ENCODE peak calls at places on chromosomes 3 and 15, in six cellular contexts. X, A, S, Q, I and G are unnamed samples.

GRCh38 chr3:16085884-16086608 is 88.4 kb upstream of the GALNT15 start:
- DNase-seq in X (no peak), S (no peak), I (no peak), Q (no peak), A (no peak), G (no peak)

GRCh38 chr3:125202197-125202596 is 10.4 kb downstream of the SLC12A8 start:
- DNase-seq in S (no peak), I (peak), Q (peak), X (peak), A (no peak), G (no peak)

GRCh38 chr3:62259924-62260323 is 113.4 kb downstream of the FEZF2 start:
- DNase-seq in I (no peak), X (no peak), A (no peak), Q (no peak), S (no peak), G (no peak)

GRCh38 chr3:64417816-64418215 is 192.6 kb upstream of the PRICKLE2 start:
- DNase-seq in S (peak), Q (no peak), X (peak), I (peak), A (peak), G (no peak)

GRCh38 chr3:170865209-170866094 is 4.5 kb downstream of the RPL22L1 start:
- DNase-seq in I (peak), A (no peak), X (no peak), Q (peak), S (no peak), G (no peak)

GRCh38 chr15:74854453-74854852 is 11.5 kb upstream of the ULK3 start:
- DNase-seq in Q (no peak), S (no peak), X (no peak), A (no peak), I (no peak), G (no peak)

GRCh38 chr3:14921034-14921616 is 26.3 kb upstream of the NR2C2 start:
- DNase-seq in S (peak), A (peak), I (peak), Q (peak), X (peak), G (peak)

GRCh38 chr3:62602987-62603386 is 229.6 kb upstream of the FEZF2 start:
- DNase-seq in I (no peak), Q (no peak), X (peak), A (no peak), S (no peak), G (no peak)

GRCh38 chr15:38398134-38398533 is 55.8 kb upstream of the FAM98B start:
- DNase-seq in Q (no peak), I (peak), X (peak), S (peak), A (no peak), G (no peak)

GRCh38 chr3:45984331-45985312 is 11.0 kb downstream of the FYCO1 start:
- DNase-seq in Q (no peak), I (no peak), S (no peak), X (peak), A (no peak), G (no peak)

GRCh38 chr3:184354121-184354728 is 7.2 kb downstream of the CLCN2 start:
- DNase-seq in X (no peak), S (peak), I (peak), Q (peak), A (no peak), G (peak)

GRCh38 chr15:25465835-25466234 is 27.0 kb upstream of the UBE3A start:
- DNase-seq in I (no peak), X (no peak), S (no peak), Q (no peak), A (no peak), G (no peak)
- H4K8ac ChIP-seq in I (no peak), X (no peak), S (no peak), Q (no peak), A (no peak), G (no peak)

GRCh38 chr15:72231847-72232461 is 964 bp upstream of the PKM start:
- DNase-seq in I (peak), X (peak), S (peak), A (no peak), Q (peak), G (no peak)
- H3K18ac ChIP-seq in I (peak), X (peak), S (peak), A (peak), Q (peak), G (no peak)

GRCh38 chr3:35216501-35217266 is 422.6 kb upstream of the ARPP21 start:
- DNase-seq in S (no peak), X (no peak), Q (no peak), A (no peak), I (no peak), G (no peak)

DNA sequence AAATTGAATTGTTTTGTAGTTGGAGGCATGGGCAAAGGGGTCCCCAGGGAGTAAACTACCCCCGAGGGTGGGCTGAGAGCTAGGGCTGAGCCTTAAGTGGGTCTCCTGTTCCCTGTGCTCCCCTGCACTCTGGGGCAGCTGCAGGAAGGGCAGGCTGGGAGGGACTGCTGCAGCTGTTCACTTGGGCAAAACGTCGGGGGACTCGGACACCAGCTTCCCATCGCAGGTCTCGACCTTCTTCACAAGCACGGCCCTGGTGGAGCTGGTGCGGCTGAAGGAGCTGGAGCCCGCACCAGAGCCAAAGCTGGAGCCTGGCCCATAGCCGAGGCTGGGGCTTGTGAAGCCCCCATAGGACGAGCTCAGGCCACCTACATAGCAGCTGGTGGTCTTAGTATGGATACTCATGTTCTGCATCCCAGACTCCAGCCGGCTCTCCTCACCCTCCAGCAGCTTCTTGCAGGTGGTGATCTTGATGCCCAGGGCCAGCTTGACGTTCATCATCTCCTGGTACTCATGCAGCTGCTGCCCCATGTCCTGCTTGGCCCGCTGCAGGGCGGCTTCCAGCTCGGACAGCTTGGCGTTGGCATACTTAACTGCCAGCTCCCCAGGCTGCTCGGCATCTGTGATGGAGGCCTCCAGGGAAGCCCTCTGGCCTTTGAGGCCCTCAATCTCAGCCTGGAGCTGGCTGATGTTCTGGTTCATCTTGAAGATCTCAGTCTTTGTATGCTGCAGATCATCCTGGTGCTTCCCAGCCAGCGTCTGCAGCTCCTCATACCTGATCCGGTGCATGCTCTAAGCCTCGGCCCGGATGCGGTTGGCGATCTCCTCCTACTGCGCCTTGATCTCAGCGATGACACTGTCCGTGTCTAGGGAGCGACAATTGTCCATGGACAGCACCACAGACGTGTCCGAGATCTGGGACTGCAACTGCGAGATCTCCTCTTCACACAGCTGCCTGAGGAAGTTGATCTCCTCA is 423.5 kb upstream of the ARPP21 start:
- DNase-seq in I (no peak), S (no peak), A (no peak), X (no peak), Q (no peak), G (no peak)
- H4K8ac ChIP-seq in I (no peak), S (no peak), A (no peak), X (no peak), Q (no peak), G (no peak)

DNA sequence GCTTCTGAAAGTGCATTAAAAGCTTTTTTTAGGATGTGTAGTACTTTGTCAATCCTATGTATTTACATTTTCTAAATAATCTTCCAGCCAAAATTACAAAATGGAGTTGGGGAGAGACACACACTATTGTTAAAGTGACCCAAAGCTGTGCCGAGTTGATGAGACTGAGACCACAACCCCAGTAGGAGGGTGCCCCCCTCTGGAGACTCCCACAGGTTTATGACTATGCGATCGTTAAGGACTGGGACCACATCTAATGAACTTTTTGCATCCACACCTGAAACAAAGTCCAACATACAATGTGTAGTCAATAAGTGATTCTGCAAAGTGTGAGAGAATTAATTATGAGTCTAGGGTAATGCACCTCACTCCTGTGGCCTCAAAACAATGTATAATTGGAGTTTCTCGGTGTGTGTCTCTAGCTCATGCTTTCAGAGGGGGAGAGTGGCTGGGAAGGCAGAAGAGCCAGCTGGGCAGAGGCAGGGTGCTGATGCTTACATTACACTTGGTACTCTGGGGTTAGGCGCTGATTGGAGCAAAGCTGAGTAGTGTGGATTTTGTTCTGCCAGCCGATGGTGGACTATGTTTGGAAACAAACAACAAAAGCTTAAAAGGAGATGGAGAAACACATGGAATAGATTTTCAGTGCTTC is 102.8 kb downstream of the KCNH8 start:
- DNase-seq in I (peak), A (no peak), S (no peak), Q (no peak), X (no peak), G (no peak)
- H3K18ac ChIP-seq in I (no peak), A (no peak), S (no peak), Q (no peak), X (no peak), G (no peak)

DNA sequence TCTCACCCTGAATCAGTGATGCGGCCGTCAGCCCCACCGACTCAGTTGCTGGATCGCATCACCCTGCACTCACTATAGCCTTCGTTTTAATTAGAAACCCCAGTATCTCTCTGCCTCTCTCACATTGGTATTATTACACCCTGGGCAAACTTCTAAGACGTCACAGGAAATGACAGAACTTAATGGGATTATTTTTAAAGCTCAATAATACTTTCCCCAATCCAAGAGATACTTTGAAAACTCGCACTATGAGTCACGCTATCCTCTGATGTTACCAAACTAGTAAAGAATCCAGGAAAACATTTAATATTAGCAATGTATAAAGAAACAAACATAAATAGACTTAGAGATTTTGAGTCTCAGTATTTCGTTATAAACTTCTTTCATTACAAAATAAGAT is 36.6 kb downstream of the RUBCN start:
- DNase-seq in Q (no peak), X (peak), A (no peak), S (no peak), I (no peak), G (no peak)
- H4K8ac ChIP-seq in Q (no peak), X (peak), A (no peak), S (no peak), I (no peak), G (no peak)

GRCh38 chr3:105368575-105369500 is 2.1 kb downstream of the ALCAM start:
- DNase-seq in I (peak), Q (peak), S (peak), X (peak), A (peak), G (peak)
- H3K18ac ChIP-seq in I (peak), Q (peak), S (peak), X (peak), A (peak), G (peak)

GRCh38 chr15:84925906-84926305 is 41.4 kb downstream of the SLC28A1 start:
- DNase-seq in X (no peak), Q (no peak), I (no peak), S (no peak), A (no peak), G (no peak)

GRCh38 chr15:84934942-84935729 is 46.5 kb upstream of the PDE8A start:
- DNase-seq in Q (peak), I (peak), A (no peak), X (no peak), S (no peak), G (peak)

GRCh38 chr15:84926491-84927220 is 42.2 kb downstream of the SLC28A1 start:
- DNase-seq in Q (peak), X (no peak), I (no peak), A (no peak), S (no peak), G (no peak)

GRCh38 chr15:84928843-84929168 is 44.3 kb downstream of the SLC28A1 start:
- DNase-seq in I (no peak), X (no peak), S (no peak), A (no peak), Q (peak), G (no peak)

GRCh38 chr15:84929795-84930371 is 45.4 kb downstream of the SLC28A1 start:
- DNase-seq in A (no peak), S (peak), X (peak), Q (peak), I (no peak), G (no peak)
- H4K8ac ChIP-seq in A (no peak), S (no peak), X (no peak), Q (no peak), I (no peak), G (no peak)